ENCODE peak calls at places on chromosome 6, in eight cellular contexts. One of them, this sample, is unnamed.

GRCh38 chr6:33165581-33166258 is 26.5 kb downstream of the COL11A2 start:
- DNase-seq in fibroblast of lung: no peak
- DNase-seq in DND-41: no peak
- DNase-seq in fibroblast of the aortic adventitia: no peak
- DNase-seq in mammary epithelial cell: no peak
- DNase-seq in GM13977: no peak
- DNase-seq in left ventricle myocardium inferior: no peak
- DNase-seq in RWPE1: no peak
- DNase-seq in this sample: no peak

GRCh38 chr6:100512203-100512862 is 47.6 kb upstream of the SIM1 start:
- DNase-seq in fibroblast of lung: peak
- DNase-seq in DND-41: no peak
- DNase-seq in fibroblast of the aortic adventitia: peak
- DNase-seq in mammary epithelial cell: peak
- DNase-seq in GM13977: no peak
- DNase-seq in left ventricle myocardium inferior: no peak
- DNase-seq in RWPE1: peak
- DNase-seq in this sample: no peak

GRCh38 chr6:110315856-110316398 is 42.2 kb downstream of the METTL24 start:
- DNase-seq in fibroblast of lung: peak
- DNase-seq in DND-41: no peak
- DNase-seq in fibroblast of the aortic adventitia: no peak
- DNase-seq in mammary epithelial cell: no peak
- DNase-seq in GM13977: no peak
- DNase-seq in left ventricle myocardium inferior: no peak
- DNase-seq in RWPE1: no peak
- DNase-seq in this sample: no peak

GRCh38 chr6:34148864-34149810 is 3.2 kb upstream of the GRM4 start:
- DNase-seq in fibroblast of lung: no peak
- DNase-seq in DND-41: no peak
- DNase-seq in fibroblast of the aortic adventitia: no peak
- DNase-seq in mammary epithelial cell: no peak
- DNase-seq in GM13977: peak
- DNase-seq in left ventricle myocardium inferior: no peak
- DNase-seq in RWPE1: no peak
- DNase-seq in this sample: no peak

GRCh38 chr6:24431045-24431451 is 28.3 kb downstream of the MRS2 start:
- DNase-seq in fibroblast of lung: peak
- DNase-seq in DND-41: peak
- DNase-seq in fibroblast of the aortic adventitia: peak
- DNase-seq in mammary epithelial cell: peak
- DNase-seq in GM13977: peak
- DNase-seq in left ventricle myocardium inferior: no peak
- DNase-seq in RWPE1: peak
- DNase-seq in this sample: peak

GRCh38 chr6:49462599-49462926 is 490 bp downstream of the MMUT start:
- DNase-seq in fibroblast of lung: peak
- DNase-seq in DND-41: no peak
- DNase-seq in fibroblast of the aortic adventitia: no peak
- DNase-seq in mammary epithelial cell: no peak
- DNase-seq in GM13977: no peak
- DNase-seq in left ventricle myocardium inferior: no peak
- DNase-seq in RWPE1: no peak
- DNase-seq in this sample: no peak

GRCh38 chr6:87875781-87876180 is 171.9 kb upstream of the SPACA1 start:
- DNase-seq in fibroblast of lung: no peak
- DNase-seq in DND-41: no peak
- DNase-seq in fibroblast of the aortic adventitia: no peak
- DNase-seq in mammary epithelial cell: no peak
- DNase-seq in GM13977: no peak
- DNase-seq in left ventricle myocardium inferior: no peak
- DNase-seq in RWPE1: no peak
- DNase-seq in this sample: no peak

GRCh38 chr6:45006893-45007292 is 321.2 kb upstream of the RUNX2 start:
- DNase-seq in fibroblast of lung: no peak
- DNase-seq in DND-41: no peak
- DNase-seq in fibroblast of the aortic adventitia: no peak
- DNase-seq in mammary epithelial cell: no peak
- DNase-seq in GM13977: no peak
- DNase-seq in left ventricle myocardium inferior: no peak
- DNase-seq in RWPE1: no peak
- DNase-seq in this sample: no peak

GRCh38 chr6:5606546-5606945 is 345.2 kb downstream of the FARS2 start:
- DNase-seq in fibroblast of lung: peak
- DNase-seq in DND-41: no peak
- DNase-seq in fibroblast of the aortic adventitia: peak
- DNase-seq in mammary epithelial cell: no peak
- DNase-seq in GM13977: no peak
- DNase-seq in left ventricle myocardium inferior: no peak
- DNase-seq in RWPE1: no peak
- DNase-seq in this sample: no peak

GRCh38 chr6:21816231-21816630 is 222.7 kb downstream of the SOX4 start:
- DNase-seq in fibroblast of lung: no peak
- DNase-seq in DND-41: no peak
- DNase-seq in fibroblast of the aortic adventitia: no peak
- DNase-seq in mammary epithelial cell: no peak
- DNase-seq in GM13977: no peak
- DNase-seq in left ventricle myocardium inferior: no peak
- DNase-seq in RWPE1: no peak
- DNase-seq in this sample: no peak

GRCh38 chr6:43628392-43629103 is 516 bp downstream of the GTPBP2 start:
- DNase-seq in fibroblast of lung: peak
- DNase-seq in DND-41: peak
- DNase-seq in fibroblast of the aortic adventitia: peak
- DNase-seq in mammary epithelial cell: peak
- DNase-seq in GM13977: peak
- DNase-seq in left ventricle myocardium inferior: peak
- DNase-seq in RWPE1: peak
- DNase-seq in this sample: peak

GRCh38 chr6:28811873-28812272 is 111.9 kb downstream of the TRIM27 start:
- DNase-seq in fibroblast of lung: peak
- DNase-seq in DND-41: no peak
- DNase-seq in fibroblast of the aortic adventitia: no peak
- DNase-seq in mammary epithelial cell: peak
- DNase-seq in GM13977: no peak
- DNase-seq in left ventricle myocardium inferior: no peak
- DNase-seq in RWPE1: no peak
- DNase-seq in this sample: no peak

GRCh38 chr6:147043994-147044477 is 160.2 kb upstream of the STXBP5 start:
- DNase-seq in fibroblast of lung: peak
- DNase-seq in DND-41: no peak
- DNase-seq in fibroblast of the aortic adventitia: no peak
- DNase-seq in mammary epithelial cell: peak
- DNase-seq in GM13977: no peak
- DNase-seq in left ventricle myocardium inferior: no peak
- DNase-seq in RWPE1: no peak
- DNase-seq in this sample: no peak

GRCh38 chr6:135182120-135182992 is 1.2 kb downstream of the MYB start:
- DNase-seq in fibroblast of lung: peak
- DNase-seq in DND-41: peak
- DNase-seq in fibroblast of the aortic adventitia: peak
- DNase-seq in mammary epithelial cell: peak
- DNase-seq in GM13977: peak
- DNase-seq in left ventricle myocardium inferior: no peak
- DNase-seq in RWPE1: no peak
- DNase-seq in this sample: peak

GRCh38 chr6:157615951-157616350 is 207.1 kb upstream of the SNX9 start:
- DNase-seq in fibroblast of lung: no peak
- DNase-seq in DND-41: no peak
- DNase-seq in fibroblast of the aortic adventitia: no peak
- DNase-seq in mammary epithelial cell: no peak
- DNase-seq in GM13977: no peak
- DNase-seq in left ventricle myocardium inferior: no peak
- DNase-seq in RWPE1: no peak
- DNase-seq in this sample: no peak

GRCh38 chr6:157611406-157611805 is 211.6 kb upstream of the SNX9 start:
- DNase-seq in fibroblast of lung: no peak
- DNase-seq in DND-41: no peak
- DNase-seq in fibroblast of the aortic adventitia: no peak
- DNase-seq in mammary epithelial cell: no peak
- DNase-seq in GM13977: no peak
- DNase-seq in left ventricle myocardium inferior: no peak
- DNase-seq in RWPE1: no peak
- DNase-seq in this sample: no peak

GRCh38 chr6:157613011-157613522 is 210.0 kb upstream of the SNX9 start:
- DNase-seq in fibroblast of lung: peak
- DNase-seq in DND-41: no peak
- DNase-seq in fibroblast of the aortic adventitia: peak
- DNase-seq in mammary epithelial cell: peak
- DNase-seq in GM13977: no peak
- DNase-seq in left ventricle myocardium inferior: no peak
- DNase-seq in RWPE1: peak
- DNase-seq in this sample: no peak

GRCh38 chr6:157614026-157614484 is 209.0 kb upstream of the SNX9 start:
- DNase-seq in fibroblast of lung: no peak
- DNase-seq in DND-41: no peak
- DNase-seq in fibroblast of the aortic adventitia: no peak
- DNase-seq in mammary epithelial cell: peak
- DNase-seq in GM13977: no peak
- DNase-seq in left ventricle myocardium inferior: no peak
- DNase-seq in RWPE1: no peak
- DNase-seq in this sample: no peak

DNA sequence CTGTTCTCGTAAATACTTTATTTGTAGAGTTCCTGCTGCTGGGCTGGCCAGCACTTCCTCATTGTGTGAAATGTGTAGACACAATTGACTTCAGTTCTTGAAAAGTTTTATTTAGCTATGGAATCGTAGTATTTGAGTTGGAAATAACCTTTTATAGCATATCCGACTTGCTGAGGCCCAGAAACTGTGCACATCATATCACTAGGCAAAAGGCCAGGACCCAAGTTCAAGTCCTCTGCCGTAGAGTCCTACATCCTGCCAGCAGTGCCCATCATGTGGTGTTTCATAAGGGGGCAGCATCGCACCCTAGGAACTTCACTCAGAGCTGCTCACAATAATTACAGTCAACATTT is 207.7 kb upstream of the SNX9 start:
- DNase-seq in fibroblast of lung: no peak
- DNase-seq in DND-41: no peak
- DNase-seq in fibroblast of the aortic adventitia: no peak
- DNase-seq in mammary epithelial cell: no peak
- DNase-seq in GM13977: no peak
- DNase-seq in left ventricle myocardium inferior: no peak
- DNase-seq in RWPE1: no peak
- DNase-seq in this sample: peak
- TF ChIP-seq CTCF in fibroblast of lung: no peak
- TF ChIP-seq CTCF in DND-41: peak
- TF ChIP-seq CTCF in fibroblast of the aortic adventitia: no peak
- TF ChIP-seq CTCF in mammary epithelial cell: no peak
- TF ChIP-seq CTCF in GM13977: peak
- TF ChIP-seq CTCF in left ventricle myocardium inferior: peak
- TF ChIP-seq CTCF in RWPE1: no peak
- TF ChIP-seq CTCF in this sample: no peak

DNA sequence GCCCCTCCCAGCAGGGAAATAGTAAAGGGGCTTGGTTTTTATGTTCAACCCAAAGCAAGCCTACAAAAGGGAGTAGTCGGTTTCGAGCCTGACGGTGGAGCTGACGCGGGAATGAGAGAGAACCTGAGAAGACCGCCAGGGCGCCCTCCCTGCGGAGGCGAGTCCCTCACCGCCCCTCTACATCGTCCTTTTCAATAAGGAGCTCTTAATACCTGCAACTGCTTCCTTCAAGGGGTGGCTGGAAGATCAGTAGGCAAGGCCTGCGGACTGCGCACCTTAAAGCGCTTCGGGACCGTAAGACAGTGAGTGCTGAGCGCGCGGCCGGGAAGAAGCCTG is 709 bp upstream of the ZNF76 start:
- DNase-seq in fibroblast of lung: peak
- DNase-seq in DND-41: no peak
- DNase-seq in fibroblast of the aortic adventitia: peak
- DNase-seq in mammary epithelial cell: no peak
- DNase-seq in GM13977: no peak
- DNase-seq in left ventricle myocardium inferior: peak
- DNase-seq in RWPE1: peak
- DNase-seq in this sample: peak
- TF ChIP-seq CTCF in fibroblast of lung: no peak
- TF ChIP-seq CTCF in DND-41: no peak
- TF ChIP-seq CTCF in fibroblast of the aortic adventitia: no peak
- TF ChIP-seq CTCF in mammary epithelial cell: no peak
- TF ChIP-seq CTCF in GM13977: no peak
- TF ChIP-seq CTCF in left ventricle myocardium inferior: no peak
- TF ChIP-seq CTCF in RWPE1: no peak
- TF ChIP-seq CTCF in this sample: no peak

DNA sequence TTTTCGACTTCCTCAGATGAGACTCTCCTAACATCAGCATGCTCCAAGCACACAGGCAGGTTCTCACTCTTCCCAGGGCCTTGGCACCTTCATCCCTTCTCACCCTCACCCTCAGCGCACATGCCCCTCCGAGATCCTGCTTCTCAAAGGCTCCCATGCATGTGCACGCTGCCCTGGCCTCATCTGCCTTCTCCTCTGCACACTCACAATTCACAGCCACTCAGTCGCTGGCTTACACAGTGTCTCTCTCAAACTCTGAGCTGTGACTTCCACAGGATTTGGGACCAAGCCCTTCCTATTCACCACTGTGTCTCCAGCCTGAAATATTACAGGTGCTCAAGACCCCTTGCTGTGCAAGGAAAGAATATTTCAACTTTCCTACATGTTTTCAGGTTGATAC is 30.3 kb downstream of the WDR27 start:
- DNase-seq in fibroblast of lung: no peak
- DNase-seq in DND-41: no peak
- DNase-seq in fibroblast of the aortic adventitia: no peak
- DNase-seq in mammary epithelial cell: no peak
- DNase-seq in GM13977: no peak
- DNase-seq in left ventricle myocardium inferior: no peak
- DNase-seq in RWPE1: no peak
- DNase-seq in this sample: no peak
- TF ChIP-seq CTCF in fibroblast of lung: no peak
- TF ChIP-seq CTCF in DND-41: no peak
- TF ChIP-seq CTCF in fibroblast of the aortic adventitia: no peak
- TF ChIP-seq CTCF in mammary epithelial cell: no peak
- TF ChIP-seq CTCF in GM13977: no peak
- TF ChIP-seq CTCF in left ventricle myocardium inferior: no peak
- TF ChIP-seq CTCF in RWPE1: no peak
- TF ChIP-seq CTCF in this sample: no peak

GRCh38 chr6:15893556-15894253 is 230.9 kb upstream of the DTNBP1 start:
- DNase-seq in fibroblast of lung: no peak
- DNase-seq in DND-41: no peak
- DNase-seq in fibroblast of the aortic adventitia: peak
- DNase-seq in mammary epithelial cell: peak
- DNase-seq in GM13977: no peak
- DNase-seq in left ventricle myocardium inferior: no peak
- DNase-seq in RWPE1: no peak
- DNase-seq in this sample: no peak
- TF ChIP-seq CTCF in fibroblast of lung: peak
- TF ChIP-seq CTCF in DND-41: peak
- TF ChIP-seq CTCF in fibroblast of the aortic adventitia: peak
- TF ChIP-seq CTCF in mammary epithelial cell: peak
- TF ChIP-seq CTCF in GM13977: peak
- TF ChIP-seq CTCF in left ventricle myocardium inferior: peak
- TF ChIP-seq CTCF in RWPE1: no peak
- TF ChIP-seq CTCF in this sample: peak

This sample was measured in activated CD8-positive, alpha-beta T cell treated with anti-CD3 and anti-CD28 coated beads for 36 hours.